ENCODE peak calls at places on chromosomes 2 and 18, in five cellular contexts. A is Peyer's patch, Q is endothelial cell of umbilical vein, V is body of pancreas, P is uterus. C is an unnamed sample.

GRCh38 chr2:105038383-105039061 is 653 bp downstream of the MRPS9 start:
- DNase-seq in A (no peak), Q (no peak), V (no peak), P (no peak), C (no peak)

GRCh38 chr2:40658917-40659316 is 207.0 kb upstream of the SLC8A1 start:
- DNase-seq in A (no peak), Q (peak), V (no peak), P (no peak), C (no peak)

GRCh38 chr2:100124746-100125145 is 17.6 kb downstream of the AFF3 start:
- DNase-seq in A (no peak), Q (no peak), V (no peak), P (no peak), C (no peak)

GRCh38 chr2:39631256-39631655 is 34.5 kb upstream of the TMEM178A start:
- DNase-seq in A (no peak), Q (no peak), V (no peak), P (no peak), C (no peak)

GRCh38 chr18:56873441-56874140 is 222.4 kb downstream of the WDR7 start:
- DNase-seq in A (no peak), Q (peak), V (no peak), P (no peak), C (no peak)

GRCh38 chr2:160291382-160291781 is 91.3 kb upstream of the ITGB6 start:
- DNase-seq in A (no peak), Q (no peak), V (no peak), P (no peak), C (no peak)

GRCh38 chr2:186460465-186460864 is 25.6 kb upstream of the ZC3H15 start:
- DNase-seq in A (no peak), Q (peak), V (no peak), P (no peak), C (no peak)

GRCh38 chr2:238875531-238876231 is 27.8 kb downstream of the TWIST2 start:
- DNase-seq in A (no peak), Q (no peak), V (no peak), P (no peak), C (peak)

GRCh38 chr2:166468124-166469024 is 25.7 kb downstream of the SCN7A start:
- DNase-seq in A (no peak), Q (no peak), V (no peak), P (no peak), C (no peak)

GRCh38 chr2:128444044-128444771 is 125.5 kb upstream of the HS6ST1 start:
- DNase-seq in A (peak), Q (no peak), V (peak), P (no peak), C (peak)

DNA sequence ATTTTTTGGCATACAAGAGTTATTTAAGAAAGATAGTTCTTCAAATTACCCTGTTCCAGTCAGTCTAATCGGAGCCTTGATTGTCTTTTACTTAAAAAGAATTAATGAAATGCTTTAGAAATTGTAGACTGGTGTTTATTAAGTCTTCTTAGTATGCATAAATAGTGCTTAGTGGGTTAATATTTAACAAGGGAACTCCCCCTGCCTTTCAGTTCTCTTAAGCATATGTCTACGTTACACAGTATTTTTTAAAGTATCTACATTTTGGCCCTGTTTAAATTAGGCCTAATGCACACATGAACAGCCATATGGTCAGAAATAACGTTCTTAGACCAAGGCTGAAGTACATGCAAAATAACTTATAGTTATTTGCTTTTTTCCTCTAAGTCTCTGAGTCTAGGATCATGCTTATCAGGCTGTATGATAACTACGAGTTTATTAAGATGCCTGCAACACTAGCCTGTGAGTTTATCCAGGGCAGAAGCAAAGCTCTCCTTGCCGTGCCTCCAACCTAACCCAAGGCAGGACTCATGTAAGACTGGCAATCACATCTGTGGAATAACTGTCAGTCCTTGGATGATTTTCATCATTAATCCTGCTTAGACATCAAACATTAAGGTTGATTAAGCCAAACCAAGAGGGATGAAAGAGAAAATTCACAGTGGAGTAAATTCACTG is 6.7 kb downstream of the BCL2 start:
- DNase-seq in A (no peak), Q (no peak), V (no peak), P (no peak), C (no peak)
- H3K27ac ChIP-seq in A (no peak), Q (no peak), V (no peak), P (peak), C (no peak)

GRCh38 chr2:67394734-67395133 is 2.4 kb upstream of the ETAA1 start:
- DNase-seq in A (no peak), Q (peak), V (no peak), P (no peak), C (no peak)

GRCh38 chr2:67399144-67399543 is 2.0 kb downstream of the ETAA1 start:
- DNase-seq in A (no peak), Q (peak), V (no peak), P (no peak), C (no peak)

GRCh38 chr2:67399831-67400489 is 2.8 kb downstream of the ETAA1 start:
- DNase-seq in A (no peak), Q (peak), V (no peak), P (no peak), C (no peak)

GRCh38 chr2:67400560-67401464 is 3.7 kb downstream of the ETAA1 start:
- DNase-seq in A (no peak), Q (peak), V (no peak), P (no peak), C (no peak)

GRCh38 chr2:67397143-67397986 is at the start of gene ETAA1:
- DNase-seq in A (peak), Q (peak), V (peak), P (peak), C (peak)
- TF ChIP-seq POLR2A in A (peak), Q (peak), V (peak), P (peak), C (peak)

GRCh38 chr18:23249348-23249747 is 114.1 kb downstream of the CABLES1 start:
- DNase-seq in A (no peak), Q (no peak), V (no peak), P (no peak), C (no peak)

GRCh38 chr18:23253630-23254029 is 118.3 kb downstream of the CABLES1 start:
- DNase-seq in A (no peak), Q (no peak), V (no peak), P (no peak), C (no peak)

GRCh38 chr18:23247896-23248295 is 112.6 kb downstream of the CABLES1 start:
- DNase-seq in A (no peak), Q (no peak), V (no peak), P (no peak), C (no peak)

GRCh38 chr18:23248826-23249225 is 113.5 kb downstream of the CABLES1 start:
- DNase-seq in A (no peak), Q (no peak), V (no peak), P (no peak), C (no peak)

GRCh38 chr18:23250893-23251656 is 115.8 kb downstream of the CABLES1 start:
- DNase-seq in A (no peak), Q (no peak), V (no peak), P (peak), C (no peak)
- H3K27ac ChIP-seq in A (no peak), Q (no peak), V (no peak), P (no peak), C (peak)

DNA sequence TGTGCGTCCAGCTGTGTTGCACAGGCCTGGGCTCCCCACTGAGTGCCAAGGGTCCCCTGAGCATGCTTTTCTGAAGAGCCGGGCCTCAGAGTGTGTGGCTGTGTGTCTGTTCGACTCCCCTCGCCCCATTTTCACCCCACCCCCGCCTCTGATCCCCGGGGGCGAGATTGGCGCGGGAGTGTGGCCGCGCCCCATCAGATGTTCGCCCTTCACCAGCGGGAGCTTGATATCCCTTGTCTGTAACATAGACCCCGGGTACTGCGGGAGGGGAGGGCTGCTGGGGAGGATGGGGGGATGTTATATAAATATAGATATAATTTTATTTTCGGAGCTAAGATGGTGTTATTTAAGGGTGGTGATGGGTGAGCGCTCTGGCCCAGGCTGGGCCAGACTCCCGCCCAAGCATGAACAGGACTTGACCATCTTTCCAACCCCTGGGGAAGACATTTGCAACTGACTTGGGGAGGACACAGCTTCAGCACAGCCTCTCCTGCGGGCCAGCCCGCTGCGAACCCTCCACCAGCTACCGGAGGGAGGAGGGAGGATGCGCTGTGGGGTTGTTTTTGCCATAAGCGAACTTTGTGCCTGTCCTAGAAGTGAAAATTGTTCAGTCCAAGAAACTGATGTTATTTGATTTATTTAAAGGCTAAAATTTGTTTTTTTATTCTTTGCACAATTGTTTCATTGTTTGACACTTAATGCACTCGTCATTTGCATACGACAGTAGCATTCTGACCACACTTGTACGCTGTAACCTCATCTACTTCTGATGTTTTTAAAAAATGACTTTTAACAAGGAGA is 1.6 kb downstream of the RHOB start:
- DNase-seq in A (no peak), Q (no peak), V (peak), P (peak), C (peak)
- TF ChIP-seq POLR2A in A (peak), Q (peak), V (peak), P (no peak), C (no peak)

DNA sequence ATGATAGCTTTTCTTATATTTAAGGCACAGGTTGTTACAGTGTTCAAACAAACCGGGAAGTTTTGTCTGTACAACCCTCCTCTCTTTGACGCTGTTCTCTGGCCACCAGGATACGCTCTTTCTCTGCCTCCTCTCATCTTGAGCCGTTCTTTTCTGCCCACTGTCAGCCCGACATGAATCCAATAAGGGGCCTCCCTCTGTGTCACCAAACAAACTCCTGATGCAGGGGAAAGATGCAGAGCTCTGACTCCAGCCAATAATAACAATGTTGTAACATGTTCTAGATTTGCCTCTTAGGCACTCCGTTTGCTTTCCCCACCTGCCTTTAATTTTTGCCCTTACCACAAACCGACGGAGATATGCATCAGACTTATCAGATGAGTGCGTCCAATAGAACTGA is 449.3 kb downstream of the SLC4A3 start:
- DNase-seq in A (no peak), Q (no peak), V (no peak), P (no peak), C (no peak)
- H3K27ac ChIP-seq in A (no peak), Q (no peak), V (peak), P (no peak), C (no peak)

GRCh38 chr2:120287183-120288015 is 34.7 kb downstream of the RALB start:
- DNase-seq in A (no peak), Q (no peak), V (no peak), P (no peak), C (no peak)
- TF ChIP-seq POLR2A in A (no peak), Q (no peak), V (no peak), P (no peak), C (no peak)

GRCh38 chr2:109264595-109265328 is 135.8 kb downstream of the SH3RF3 start:
- DNase-seq in A (peak), Q (peak), V (no peak), P (no peak), C (peak)
- H3K27ac ChIP-seq in A (no peak), Q (peak), V (no peak), P (no peak), C (no peak)

GRCh38 chr18:59039449-59039848 is 100.2 kb upstream of the SEC11C start:
- DNase-seq in A (no peak), Q (no peak), V (no peak), P (no peak), C (no peak)
- TF ChIP-seq POLR2A in A (no peak), Q (no peak), V (no peak), P (no peak), C (no peak)